ENCODE peak calls at places on chromosomes 2 and 18, in six cellular contexts. S is body of pancreas, W is transverse colon, D is upper lobe of left lung, F is heart left ventricle, N is uterus. Y is an unnamed sample.

GRCh38 chr2:195038158-195038557 is 618.9 kb upstream of the SLC39A10 start:
- DNase-seq in S (no peak), W (no peak), D (no peak), F (no peak), N (no peak), Y (no peak)

GRCh38 chr2:48249093-48249492 is 280.9 kb upstream of the STON1 start:
- DNase-seq in S (no peak), W (no peak), D (no peak), F (no peak), N (no peak), Y (no peak)

GRCh38 chr2:226903179-226903578 is 67.3 kb downstream of the RHBDD1 start:
- DNase-seq in S (no peak), W (no peak), D (no peak), F (no peak), N (no peak), Y (no peak)

GRCh38 chr2:235468978-235469694 is 24.7 kb upstream of the AGAP1 start:
- DNase-seq in S (peak; percentile 62), W (peak; percentile 14), D (peak; percentile 44), F (no peak), N (peak; percentile 20), Y (no peak)

GRCh38 chr18:2223859-2224258 is 347.4 kb downstream of the METTL4 start:
- DNase-seq in S (peak; percentile 30), W (no peak), D (no peak), F (no peak), N (no peak), Y (no peak)

GRCh38 chr18:52451851-52452250 is 111.9 kb downstream of the DCC start:
- DNase-seq in S (no peak), W (no peak), D (no peak), F (no peak), N (no peak), Y (no peak)

GRCh38 chr18:68418881-68419280 is 296.0 kb downstream of the TMX3 start:
- DNase-seq in S (no peak), W (no peak), D (no peak), F (no peak), N (no peak), Y (no peak)

GRCh38 chr2:24049485-24050021 is at the start of gene FKBP1B:
- DNase-seq in S (peak; percentile 50), W (peak; percentile 80), D (peak; percentile 82), F (peak; percentile 81), N (peak; percentile 69), Y (no peak)

GRCh38 chr18:52326001-52326400 is 14.0 kb upstream of the DCC start:
- DNase-seq in S (no peak), W (no peak), D (no peak), F (no peak), N (no peak), Y (no peak)

GRCh38 chr2:212282596-212283330 is 255.8 kb downstream of the ERBB4 start:
- DNase-seq in S (no peak), W (no peak), D (no peak), F (no peak), N (no peak), Y (no peak)

GRCh38 chr2:108786354-108787208 is at the start of gene CCDC138:
- DNase-seq in S (peak; percentile 88), W (peak; percentile 93), D (peak; percentile 93), F (peak; percentile 93), N (peak; percentile 84), Y (no peak)

GRCh38 chr2:240598311-240598911 is 11.9 kb downstream of the CAPN10 start:
- DNase-seq in S (no peak), W (peak; percentile 6), D (no peak), F (no peak), N (peak; percentile 10), Y (no peak)

GRCh38 chr2:30276455-30276911 is 45.1 kb downstream of the LBH start:
- DNase-seq in S (no peak), W (peak; percentile 58), D (no peak), F (no peak), N (no peak), Y (no peak)

GRCh38 chr18:26335139-26335933 is 109.1 kb downstream of the TAF4B start:
- DNase-seq in S (no peak), W (no peak), D (no peak), F (no peak), N (no peak), Y (no peak)

GRCh38 chr18:74596959-74597661 is 560 bp upstream of the ZNF407 start:
- DNase-seq in S (peak; percentile 63), W (peak; percentile 76), D (peak; percentile 72), F (peak; percentile 85), N (peak; percentile 59), Y (no peak)

GRCh38 chr18:74598350-74599001 is 806 bp downstream of the ZNF407 start:
- DNase-seq in S (peak; percentile 50), W (peak; percentile 60), D (peak; percentile 59), F (peak; percentile 76), N (no peak), Y (no peak)

GRCh38 chr18:74595425-74595824 is 2.2 kb upstream of the ZNF407 start:
- DNase-seq in S (no peak), W (no peak), D (no peak), F (no peak), N (no peak), Y (no peak)

DNA sequence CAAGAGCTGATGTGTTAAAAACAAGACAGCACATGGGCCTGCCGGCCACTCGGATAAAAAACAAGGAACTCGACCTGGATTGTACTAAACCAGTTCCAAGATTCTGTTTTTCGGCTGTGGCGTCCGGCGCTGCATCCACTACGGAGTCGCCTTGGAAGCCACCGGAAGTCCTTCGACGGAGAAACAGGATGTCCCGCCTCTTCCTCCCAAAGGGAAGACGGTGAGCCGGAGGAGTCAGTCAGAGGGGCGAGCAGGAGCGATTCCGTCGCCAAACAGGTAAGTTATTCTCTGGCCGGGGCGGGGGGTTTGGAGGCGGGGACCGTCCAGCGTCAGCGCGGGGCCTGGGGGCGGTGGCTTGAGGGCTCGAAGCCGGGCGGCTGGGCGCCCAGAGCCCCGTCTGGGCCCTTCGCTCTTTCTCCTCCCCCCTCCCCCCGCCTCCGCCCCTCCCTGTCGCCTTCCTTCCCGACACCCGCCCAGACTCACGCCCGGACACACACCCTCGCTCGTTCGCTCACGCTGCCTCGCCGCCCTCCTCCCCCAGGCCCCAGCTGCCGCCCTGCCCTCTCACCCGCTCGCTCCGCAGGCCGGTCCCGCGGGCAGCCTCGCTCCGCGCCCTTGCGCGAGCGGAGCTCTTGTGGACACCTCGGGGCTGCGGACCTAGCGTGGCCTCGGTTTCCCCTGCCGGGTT is at the start of gene ZNF407:
- DNase-seq in S (peak; percentile 86), W (peak; percentile 90), D (peak; percentile 78), F (peak; percentile 90), N (peak; percentile 86), Y (no peak)
- TF ChIP-seq POLR2A in S (peak; percentile 25), W (peak; percentile 69), D (peak; percentile 83), F (no peak), N (peak; percentile 26), Y (no peak)

GRCh38 chr2:128301501-128301966 is 17.1 kb downstream of the HS6ST1 start:
- DNase-seq in S (no peak), W (no peak), D (no peak), F (peak; percentile 57), N (no peak), Y (no peak)
- H3K4me1 ChIP-seq in S (peaks cover 49% of the 10 kb centered on the region), W (peaks cover 39% of the 10 kb centered on the region), D (peaks cover 28% of the 10 kb centered on the region), F (peaks cover 25% of the 10 kb centered on the region), N (peaks cover 18% of the 10 kb centered on the region), Y (peaks cover 66% of the 10 kb centered on the region)

GRCh38 chr18:57023483-57023882 is 123.4 kb upstream of the BOD1L2 start:
- DNase-seq in S (no peak), W (no peak), D (no peak), F (no peak), N (no peak), Y (no peak)

GRCh38 chr18:57029761-57030160 is 117.1 kb upstream of the BOD1L2 start:
- DNase-seq in S (no peak), W (no peak), D (no peak), F (no peak), N (no peak), Y (no peak)

GRCh38 chr18:57025525-57025924 is 121.4 kb upstream of the BOD1L2 start:
- DNase-seq in S (no peak), W (no peak), D (no peak), F (no peak), N (no peak), Y (no peak)

GRCh38 chr18:57027190-57027708 is 119.6 kb upstream of the BOD1L2 start:
- DNase-seq in S (no peak), W (no peak), D (no peak), F (no peak), N (no peak), Y (no peak)

DNA sequence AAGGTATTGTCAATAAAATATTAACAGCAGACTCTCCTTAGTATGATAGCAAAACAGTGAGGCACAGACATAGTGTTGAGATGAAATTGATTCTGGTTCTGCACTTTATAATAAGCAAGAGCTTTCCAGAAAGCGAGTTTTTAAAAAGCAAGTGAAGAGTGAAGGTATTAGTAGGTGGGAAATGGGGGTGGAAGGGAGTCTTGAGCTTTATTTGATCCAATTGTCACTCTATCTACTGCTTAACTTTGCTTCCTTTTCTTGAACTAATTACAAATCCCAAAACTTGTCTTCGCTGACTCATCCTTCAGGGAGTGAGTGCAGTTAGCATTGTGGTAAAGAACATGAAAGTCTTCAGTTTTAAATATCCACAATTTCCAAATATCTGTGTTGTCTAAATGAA is 120.6 kb upstream of the BOD1L2 start:
- DNase-seq in S (no peak), W (no peak), D (no peak), F (no peak), N (no peak), Y (no peak)
- H3K27ac ChIP-seq in S (no peak overlapping the region), W (no peak overlapping the region), D (no peak overlapping the region), F (no peak overlapping the region), N (no peak overlapping the region), Y (no peak overlapping the region)

GRCh38 chr2:74177697-74178096 is 982 bp downstream of the MOB1A start:
- DNase-seq in S (no peak), W (no peak), D (no peak), F (no peak), N (no peak), Y (no peak)

GRCh38 chr2:74179063-74179865 is 585 bp upstream of the MOB1A start:
- DNase-seq in S (peak; percentile 26), W (no peak), D (no peak), F (no peak), N (no peak), Y (peak; percentile 88)

GRCh38 chr2:74174909-74175308 is 3.8 kb downstream of the MOB1A start:
- DNase-seq in S (no peak), W (no peak), D (no peak), F (no peak), N (no peak), Y (no peak)

GRCh38 chr2:74181739-74182138 is 3.1 kb upstream of the MOB1A start:
- DNase-seq in S (no peak), W (peak; percentile 57), D (peak; percentile 75), F (no peak), N (no peak), Y (no peak)

DNA sequence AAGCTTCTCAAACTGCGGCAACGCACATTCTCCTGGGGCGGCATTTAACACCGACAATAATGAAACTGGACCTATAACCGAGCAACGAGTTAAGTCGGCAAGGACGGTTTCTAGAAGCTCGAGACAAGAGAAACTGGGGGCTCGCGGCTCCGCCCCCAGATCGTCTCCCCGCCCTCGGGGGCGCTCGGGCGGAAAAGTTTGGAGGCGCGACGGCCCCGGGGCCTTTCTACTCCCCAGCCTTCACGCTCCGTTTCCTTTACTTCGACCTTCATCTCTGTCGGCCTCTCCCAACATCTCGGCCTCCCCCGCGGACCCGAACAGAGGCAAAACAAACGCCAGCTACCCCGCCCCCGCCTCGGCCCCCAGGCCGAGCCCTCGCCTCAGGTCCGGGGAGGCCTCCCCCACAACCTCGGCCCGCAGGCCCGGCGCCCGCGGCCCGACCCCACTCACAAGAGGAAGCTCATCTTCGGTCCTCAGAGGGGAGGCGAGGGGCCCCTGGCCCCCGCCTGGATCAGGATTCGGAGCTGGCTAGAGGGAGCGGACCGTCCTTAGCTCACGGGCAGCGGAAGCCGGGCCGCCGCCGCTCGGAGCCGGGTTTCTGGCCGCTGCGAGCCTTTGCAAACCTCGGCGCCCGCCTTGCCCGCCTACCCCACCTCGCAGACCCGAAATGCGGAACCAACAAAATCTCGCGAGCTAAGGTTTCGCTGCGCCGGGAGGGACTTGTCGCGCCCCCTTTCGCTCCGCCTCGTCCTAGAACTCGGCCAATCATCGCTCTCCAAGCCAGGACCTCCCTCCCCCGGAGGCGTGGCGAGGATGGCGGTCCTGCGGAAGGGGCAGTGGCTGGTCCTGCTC is at the start of gene MOB1A:
- DNase-seq in S (peak; percentile 97), W (peak; percentile 99), D (peak; percentile 99), F (peak; percentile 99), N (peak; percentile 98), Y (peak; percentile 98)
- TF ChIP-seq POLR2A in S (peak; percentile 73), W (peak; percentile 94), D (peak; percentile 90), F (peak; percentile 61), N (peak; percentile 92), Y (peak; percentile 90)

Y was measured in vagina.